ENCODE peak calls at places on chromosomes 5 and 9, in ten cellular contexts. Q is PC-3; Z is retinal pigment epithelial cell; A is GM10248; E is keratinocyte; Y is CD4-positive, alpha-beta T cell; M is GM13977; V is psoas muscle; W is pancreas; I is H9. K is an unnamed sample.

GRCh38 chr9:38443181-38443580 is 18.9 kb upstream of the IGFBPL1 start:
- DNase-seq in Z (no peak), Q (peak), M (no peak), W (no peak), I (no peak), A (no peak), Y (no peak), E (no peak), V (no peak), K (no peak)

GRCh38 chr5:127369772-127370171 is 79.2 kb downstream of the MEGF10 start:
- DNase-seq in I (no peak), W (no peak), E (no peak), V (peak), Q (no peak), Y (no peak), M (no peak), Z (no peak), A (no peak), K (no peak)

GRCh38 chr5:38011641-38012188 is 171.9 kb upstream of the GDNF start:
- DNase-seq in Z (no peak), Y (no peak), I (no peak), E (no peak), W (no peak), A (no peak), Q (no peak), M (no peak), V (no peak), K (no peak)

GRCh38 chr5:172858990-172859811 is 25.1 kb downstream of the ERGIC1 start:
- DNase-seq in Q (peak), E (no peak), Z (peak), W (no peak), A (no peak), I (no peak), M (no peak), V (peak), Y (no peak), K (no peak)

GRCh38 chr5:11455505-11455904 is 448.7 kb downstream of the CTNND2 start:
- DNase-seq in V (no peak), E (no peak), I (no peak), W (no peak), Z (no peak), M (no peak), Y (no peak), Q (no peak), A (no peak), K (no peak)

GRCh38 chr5:154479160-154479943 is 1.3 kb upstream of the HAND1 start:
- DNase-seq in V (peak), I (peak), Q (no peak), M (peak), Z (no peak), W (no peak), E (no peak), A (no peak), Y (no peak), K (no peak)

GRCh38 chr5:62717211-62717927 is 138.8 kb downstream of the LRRC70 start:
- DNase-seq in A (no peak), I (no peak), M (no peak), Q (no peak), Z (no peak), W (no peak), E (no peak), V (no peak), Y (no peak), K (no peak)

GRCh38 chr5:129745997-129746396 is 1.9 kb upstream of the MINAR2 start:
- DNase-seq in A (no peak), I (no peak), Q (no peak), W (no peak), Z (no peak), M (no peak), E (no peak), Y (no peak), V (no peak), K (no peak)

DNA sequence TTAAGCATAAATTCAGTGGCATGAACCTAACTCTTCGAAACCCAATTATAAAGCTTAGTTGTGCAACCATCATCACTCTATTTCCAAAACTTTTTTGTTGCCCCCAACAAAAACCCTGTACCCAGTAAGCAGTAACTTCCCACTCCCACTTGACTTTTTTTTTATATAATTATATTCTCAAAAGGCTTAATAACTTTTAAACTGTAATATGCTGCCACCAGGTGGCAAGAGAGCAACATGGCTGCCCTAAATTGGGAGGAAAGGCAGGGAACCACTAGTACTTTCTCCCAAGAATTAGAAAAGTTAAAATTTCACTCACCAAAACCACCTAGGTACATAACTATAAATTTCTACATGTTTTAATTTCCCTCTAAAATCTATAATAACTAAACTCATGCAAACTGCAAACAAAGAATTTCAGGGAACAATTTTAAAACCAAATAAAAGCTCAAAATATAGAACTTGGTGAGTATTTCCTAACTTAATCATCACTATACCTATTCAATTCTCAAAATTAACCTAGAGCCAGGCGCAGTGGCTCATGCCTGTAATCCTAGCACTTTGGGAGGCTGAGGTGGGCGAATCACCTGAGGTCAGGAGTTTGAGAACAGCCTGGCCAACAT is 50.2 kb upstream of the RNF38 start:
- DNase-seq in W (no peak), E (no peak), Y (no peak), M (no peak), A (peak), V (no peak), Q (peak), I (no peak), Z (no peak), K (no peak)
- TF ChIP-seq CTCF in W (peak), E (peak), Y (peak), M (peak), A (peak), V (peak), Q (peak), I (peak), Z (peak), K (peak)

GRCh38 chr9:69200071-69200470 is 26.0 kb downstream of the TJP2 start:
- DNase-seq in E (no peak), V (no peak), I (no peak), W (no peak), Q (peak), A (no peak), Y (no peak), Z (no peak), M (no peak), K (no peak)
- TF ChIP-seq CTCF in E (peak), V (no peak), I (no peak), W (no peak), Q (peak), A (no peak), Y (no peak), Z (peak), M (no peak), K (no peak)

GRCh38 chr5:97422678-97423077 is 239.6 kb upstream of the RIOK2 start:
- DNase-seq in Y (no peak), M (no peak), W (no peak), V (no peak), I (no peak), Q (peak), Z (no peak), E (no peak), A (no peak), K (no peak)

GRCh38 chr5:97427235-97427634 is 244.2 kb upstream of the RIOK2 start:
- DNase-seq in Y (no peak), V (no peak), I (no peak), Q (no peak), A (no peak), Z (no peak), E (no peak), W (no peak), M (no peak), K (no peak)

GRCh38 chr5:97420646-97421045 is 237.6 kb upstream of the RIOK2 start:
- DNase-seq in Q (no peak), V (no peak), Y (no peak), I (no peak), A (no peak), Z (no peak), M (no peak), W (no peak), E (no peak), K (no peak)

GRCh38 chr5:97425511-97425910 is 242.5 kb upstream of the RIOK2 start:
- DNase-seq in V (no peak), Q (peak), I (peak), Y (no peak), W (no peak), A (no peak), Z (no peak), E (no peak), M (no peak), K (no peak)
- TF ChIP-seq CTCF in V (peak), Q (peak), I (peak), Y (no peak), W (no peak), A (peak), Z (peak), E (peak), M (peak), K (peak)

GRCh38 chr9:105694320-105694847 is at the start of gene TMEM38B:
- DNase-seq in E (no peak), Y (peak), Z (no peak), M (peak), V (peak), W (peak), Q (peak), I (peak), A (peak), K (peak)

GRCh38 chr9:105694848-105695581 is 674 bp downstream of the TMEM38B start:
- DNase-seq in V (peak), Y (peak), E (no peak), Q (peak), A (peak), Z (no peak), W (peak), I (peak), M (peak), K (no peak)

GRCh38 chr9:105686936-105687335 is 7.4 kb upstream of the TMEM38B start:
- DNase-seq in I (no peak), Y (no peak), V (no peak), M (no peak), A (no peak), E (no peak), Q (no peak), W (no peak), Z (no peak), K (no peak)

GRCh38 chr9:105693435-105694275 is 686 bp upstream of the TMEM38B start:
- DNase-seq in Z (no peak), W (no peak), V (no peak), M (peak), A (peak), I (no peak), E (no peak), Y (no peak), Q (peak), K (no peak)

DNA sequence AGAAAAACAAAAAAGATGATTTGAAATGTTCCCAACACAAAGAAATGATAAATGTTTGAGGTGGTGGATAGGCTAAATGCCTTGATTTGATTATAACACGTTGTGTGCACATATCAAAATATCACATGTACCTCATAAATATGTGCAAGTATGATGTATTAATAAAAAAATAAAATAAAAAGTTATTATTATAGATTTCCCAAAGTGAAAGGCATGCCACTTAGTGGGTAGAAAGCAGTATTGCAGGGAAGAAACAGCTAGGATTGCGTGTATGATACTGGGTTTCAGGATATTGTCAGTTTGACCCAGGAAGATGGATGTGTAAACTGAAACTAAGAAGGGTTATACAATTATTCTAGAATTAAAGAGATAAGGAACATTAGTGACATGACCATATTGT is 3.6 kb upstream of the TMEM38B start:
- DNase-seq in V (no peak), W (no peak), I (no peak), Z (no peak), E (no peak), A (no peak), Y (no peak), Q (peak), M (no peak), K (no peak)
- TF ChIP-seq CTCF in V (peak), W (peak), I (peak), Z (peak), E (peak), A (peak), Y (no peak), Q (peak), M (peak), K (peak)

GRCh38 chr5:66742896-66743247 is 146.7 kb downstream of the MAST4 start:
- DNase-seq in E (no peak), M (no peak), Y (no peak), A (no peak), W (no peak), Q (no peak), I (no peak), Z (no peak), V (no peak), K (no peak)

GRCh38 chr5:66744040-66744439 is 147.8 kb downstream of the MAST4 start:
- DNase-seq in W (no peak), I (no peak), E (no peak), V (no peak), M (no peak), A (no peak), Z (peak), Q (no peak), Y (no peak), K (no peak)

GRCh38 chr5:66743344-66743743 is 147.2 kb downstream of the MAST4 start:
- DNase-seq in Z (no peak), E (no peak), A (no peak), V (peak), Q (no peak), M (no peak), I (no peak), Y (no peak), W (no peak), K (no peak)

GRCh38 chr5:66741394-66741793 is 145.2 kb downstream of the MAST4 start:
- DNase-seq in Z (no peak), V (no peak), Y (no peak), E (no peak), I (no peak), A (no peak), Q (peak), M (no peak), W (no peak), K (no peak)

GRCh38 chr5:66742083-66742895 is 146.1 kb downstream of the MAST4 start:
- DNase-seq in V (peak), E (no peak), Q (no peak), M (no peak), Y (no peak), W (no peak), Z (no peak), A (no peak), I (peak), K (no peak)
- TF ChIP-seq CTCF in V (no peak), E (peak), Q (no peak), M (peak), Y (no peak), W (peak), Z (no peak), A (no peak), I (peak), K (peak)

DNA sequence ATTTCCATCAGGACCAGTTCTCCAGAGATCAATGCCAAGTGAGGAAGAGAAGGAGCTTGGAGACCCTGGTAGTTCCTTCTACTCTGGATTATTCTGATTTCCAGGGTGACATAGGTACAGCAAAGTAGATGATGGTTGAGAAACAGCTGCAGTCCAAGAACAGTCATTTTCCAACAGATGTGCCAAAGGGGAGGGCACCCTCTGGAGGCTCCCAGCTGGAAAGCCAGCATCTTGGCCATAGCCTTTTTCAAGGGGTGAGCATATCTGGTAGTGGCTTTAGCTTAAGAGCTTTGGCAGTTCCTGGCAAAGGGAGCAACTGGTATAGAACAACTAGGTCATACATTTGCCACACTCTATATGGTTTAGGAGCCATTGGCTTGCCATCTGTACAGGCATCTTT is 492.7 kb downstream of the RASEF start:
- DNase-seq in Z (no peak), W (no peak), E (no peak), I (no peak), Y (no peak), A (no peak), Q (no peak), M (no peak), V (no peak), K (no peak)
- TF ChIP-seq CTCF in Z (no peak), W (no peak), E (peak), I (peak), Y (no peak), A (no peak), Q (peak), M (no peak), V (no peak), K (no peak)

GRCh38 chr5:104178066-104178465 is 615.5 kb upstream of the NUDT12 start:
- DNase-seq in E (no peak), V (no peak), I (no peak), M (no peak), Z (no peak), A (no peak), Y (no peak), Q (no peak), W (no peak), K (no peak)

GRCh38 chr5:104184264-104184663 is 621.7 kb upstream of the NUDT12 start:
- DNase-seq in I (no peak), A (no peak), Y (no peak), M (no peak), Q (peak), E (no peak), W (no peak), Z (no peak), V (no peak), K (no peak)

GRCh38 chr5:104177651-104178050 is 615.1 kb upstream of the NUDT12 start:
- DNase-seq in M (no peak), A (no peak), E (no peak), Z (no peak), V (no peak), Y (no peak), W (no peak), I (no peak), Q (no peak), K (no peak)

DNA sequence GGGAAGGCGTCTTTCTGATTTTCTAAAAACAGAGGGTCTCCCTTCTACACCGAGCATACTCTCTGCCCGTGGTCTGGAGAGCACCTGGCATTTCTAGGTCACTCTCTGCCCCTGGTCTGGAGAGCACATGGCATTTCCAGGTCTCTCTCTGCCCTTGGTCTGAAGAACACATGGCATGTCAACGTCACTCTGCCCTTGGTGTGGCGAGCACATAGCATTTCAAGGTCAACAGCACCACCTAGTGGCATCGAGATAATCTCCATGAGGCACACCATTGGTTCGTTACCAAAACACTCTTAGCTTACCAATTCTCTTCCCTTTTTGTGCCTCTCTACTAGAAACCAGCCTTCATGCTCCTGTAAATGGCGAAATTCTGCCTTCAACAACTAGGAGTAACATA is 616.5 kb upstream of the NUDT12 start:
- DNase-seq in W (no peak), Y (no peak), Z (no peak), M (peak), A (peak), Q (peak), E (peak), I (peak), V (no peak), K (no peak)
- TF ChIP-seq CTCF in W (no peak), Y (no peak), Z (peak), M (peak), A (peak), Q (peak), E (peak), I (peak), V (peak), K (peak)